ENCODE peak calls at places on chromosomes 5 and 9, in four cellular contexts. T is K562, K is HepG2, B is IMR-90. M is an unnamed sample.

GRCh38 chr5:4662845-4663244 is 477.3 kb upstream of the ADAMTS16 start:
- DNase-seq in T (no peak), B (no peak), K (no peak), M (no peak)

GRCh38 chr9:23005061-23005690 is 558.6 kb downstream of the DMRTA1 start:
- DNase-seq in T (no peak), K (no peak), B (no peak), M (no peak)

GRCh38 chr9:129525781-129526180 is 95.1 kb downstream of the C9orf50 start:
- DNase-seq in B (no peak), T (no peak), K (no peak), M (no peak)

GRCh38 chr5:109310315-109310714 is 99.5 kb downstream of the PJA2 start:
- DNase-seq in K (no peak), T (no peak), B (no peak), M (no peak)

GRCh38 chr9:126907058-126907457 is 7.5 kb upstream of the RALGPS1 start:
- DNase-seq in T (no peak), B (no peak), K (no peak), M (no peak)

GRCh38 chr9:97985058-97985861 is 2.1 kb downstream of the ANP32B start:
- DNase-seq in T (no peak), K (no peak), B (peak; percentile 11), M (peak; percentile 9)

GRCh38 chr5:82894754-82895153 is 182.4 kb downstream of the TMEM167A start:
- DNase-seq in T (no peak), B (no peak), K (no peak), M (no peak)

GRCh38 chr9:715743-716400 is 125.6 kb upstream of the DMRT1 start:
- DNase-seq in K (peak; percentile 53), B (peak; percentile 68), T (no peak), M (no peak)

GRCh38 chr9:7336356-7337075 is 463.1 kb downstream of the DMAC1 start:
- DNase-seq in K (no peak), T (no peak), B (peak; percentile 60), M (no peak)

GRCh38 chr5:155773680-155774079 is 553.3 kb upstream of the SGCD start:
- DNase-seq in B (no peak), K (no peak), T (no peak), M (no peak)

GRCh38 chr5:139358064-139358463 is 16.4 kb downstream of the PAIP2 start:
- DNase-seq in T (no peak), B (no peak), K (no peak), M (no peak)

GRCh38 chr9:33139421-33140228 is 27.5 kb downstream of the B4GALT1 start:
- DNase-seq in T (no peak), B (peak; percentile 96), K (peak; percentile 88), M (no peak)

GRCh38 chr9:95071925-95072324 is 245.6 kb downstream of the FANCC start:
- DNase-seq in B (no peak), K (no peak), T (no peak), M (no peak)

GRCh38 chr9:37037744-37038640 is 3.9 kb upstream of the PAX5 start:
- DNase-seq in K (no peak), B (no peak), T (no peak), M (no peak)

GRCh38 chr5:65539827-65540226 is 23.1 kb downstream of the CENPK start:
- DNase-seq in T (peak; percentile 13), K (no peak), B (no peak), M (no peak)

GRCh38 chr9:135075234-135076142 is 12.0 kb upstream of the OLFM1 start:
- DNase-seq in B (no peak), K (no peak), T (no peak), M (no peak)

GRCh38 chr5:10481241-10481932 is 39.7 kb downstream of the ROPN1L start:
- DNase-seq in T (no peak), B (no peak), K (peak; percentile 53), M (no peak)

GRCh38 chr9:94853887-94854286 is 127.4 kb downstream of the AOPEP start:
- DNase-seq in T (no peak), K (peak; percentile 94), B (peak; percentile 32), M (no peak)

GRCh38 chr5:581941-582340 is 30.2 kb upstream of the CEP72 start:
- DNase-seq in B (no peak), K (no peak), T (no peak), M (no peak)

GRCh38 chr5:149667084-149667826 is 62.9 kb upstream of the PPARGC1B start:
- DNase-seq in B (peak; percentile 7), T (peak; percentile 65), K (peak; percentile 25), M (peak; percentile 38)

GRCh38 chr5:176133289-176133870 is 104.8 kb upstream of the SIMC1 start:
- DNase-seq in K (no peak), B (no peak), T (no peak), M (no peak)

DNA sequence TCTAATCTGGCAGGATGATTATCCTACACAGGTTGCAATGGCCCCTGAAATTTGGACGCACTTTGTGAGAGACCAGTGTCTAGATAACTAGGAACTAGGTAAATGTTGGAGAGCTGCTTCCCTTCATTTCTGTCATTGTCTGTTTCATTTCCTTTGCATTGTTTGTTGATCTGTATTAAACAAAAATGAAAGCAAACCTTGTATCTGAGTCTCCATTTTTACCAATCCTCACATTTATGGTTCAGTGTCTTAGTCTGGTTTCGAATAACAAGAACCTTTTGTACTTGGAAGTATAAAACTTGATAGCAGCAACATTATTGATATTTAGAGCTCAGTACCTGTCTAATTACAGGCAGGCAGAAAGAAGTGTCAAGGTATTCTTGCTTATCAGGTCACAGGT is 105.5 kb downstream of the MRPS30 start:
- DNase-seq in T (no peak), B (no peak), K (no peak), M (no peak)
- TF ChIP-seq MXI1 in T (no peak), B (no peak), K (no peak), M (no peak)

GRCh38 chr5:143177263-143177994 is 226.1 kb downstream of the NR3C1 start:
- DNase-seq in K (no peak), T (no peak), B (peak; percentile 99), M (no peak)
- H3K4me2 ChIP-seq in K (no peak overlapping the region), T (no peak overlapping the region), B (no peak overlapping the region), M (no peak overlapping the region)

GRCh38 chr9:103168254-103168653 is 173.1 kb downstream of the CYLC2 start:
- DNase-seq in T (no peak), K (no peak), B (no peak), M (no peak)

GRCh38 chr9:103167530-103167929 is 172.4 kb downstream of the CYLC2 start:
- DNase-seq in B (no peak), K (no peak), T (no peak), M (no peak)

GRCh38 chr9:103169798-103170197 is 174.7 kb downstream of the CYLC2 start:
- DNase-seq in K (no peak), T (no peak), B (no peak), M (no peak)
- TF ChIP-seq CEBPB in K (no peak), T (no peak), B (no peak), M (no peak)

GRCh38 chr5:88661870-88662207 is 221.1 kb downstream of the MEF2C start:
- DNase-seq in K (no peak), B (no peak), T (no peak), M (no peak)

GRCh38 chr5:88659529-88660325 is 223.3 kb downstream of the MEF2C start:
- DNase-seq in K (no peak), T (no peak), B (no peak), M (no peak)

GRCh38 chr5:88660326-88660946 is 222.5 kb downstream of the MEF2C start:
- DNase-seq in T (no peak), K (no peak), B (peak; percentile 13), M (no peak)

GRCh38 chr5:88662801-88663360 is 220.1 kb downstream of the MEF2C start:
- DNase-seq in T (no peak), K (no peak), B (no peak), M (no peak)

GRCh38 chr5:88660947-88661869 is 221.8 kb downstream of the MEF2C start:
- DNase-seq in T (peak; percentile 40), K (no peak), B (peak; percentile 77), M (no peak)
- TF ChIP-seq MXI1 in T (no peak), K (no peak), B (no peak), M (no peak)

GRCh38 chr9:81530407-81530810 is 158.9 kb downstream of the TLE1 start:
- DNase-seq in B (no peak), T (no peak), K (no peak), M (no peak)

GRCh38 chr9:81529556-81530193 is 159.7 kb downstream of the TLE1 start:
- DNase-seq in T (no peak), B (peak; percentile 58), K (peak; percentile 25), M (no peak)

GRCh38 chr9:81534138-81534865 is 155.0 kb downstream of the TLE1 start:
- DNase-seq in T (no peak), K (no peak), B (peak; percentile 62), M (no peak)

GRCh38 chr9:81531511-81531910 is 157.8 kb downstream of the TLE1 start:
- DNase-seq in K (no peak), T (no peak), B (no peak), M (no peak)

GRCh38 chr9:81530846-81531245 is 158.5 kb downstream of the TLE1 start:
- DNase-seq in T (no peak), B (no peak), K (no peak), M (no peak)
- H3K4me2 ChIP-seq in T (no peak overlapping the region), B (no peak overlapping the region), K (no peak overlapping the region), M (no peak overlapping the region)

GRCh38 chr5:134116291-134116690 is 1.8 kb downstream of the TCF7 start:
- DNase-seq in B (no peak), T (no peak), K (no peak), M (no peak)

GRCh38 chr5:134114886-134115805 is 665 bp downstream of the TCF7 start:
- DNase-seq in T (peak; percentile 76), K (peak; percentile 32), B (no peak), M (no peak)

GRCh38 chr5:134116789-134117761 is 2.6 kb downstream of the TCF7 start:
- DNase-seq in K (no peak), T (no peak), B (no peak), M (no peak)

GRCh38 chr5:134113908-134114875 is at the start of gene TCF7:
- DNase-seq in B (peak; percentile 71), T (peak; percentile 97), K (peak; percentile 68), M (no peak)

GRCh38 chr5:134115806-134116175 is 1.3 kb downstream of the TCF7 start:
- DNase-seq in K (no peak), B (no peak), T (no peak), M (no peak)
- TF ChIP-seq CEBPB in K (no peak), B (no peak), T (no peak), M (no peak)

GRCh38 chr5:52043137-52043536 is 659.9 kb downstream of the ISL1 start:
- DNase-seq in B (no peak), K (no peak), T (no peak), M (no peak)
- TF ChIP-seq MXI1 in B (no peak), K (no peak), T (no peak), M (no peak)

DNA sequence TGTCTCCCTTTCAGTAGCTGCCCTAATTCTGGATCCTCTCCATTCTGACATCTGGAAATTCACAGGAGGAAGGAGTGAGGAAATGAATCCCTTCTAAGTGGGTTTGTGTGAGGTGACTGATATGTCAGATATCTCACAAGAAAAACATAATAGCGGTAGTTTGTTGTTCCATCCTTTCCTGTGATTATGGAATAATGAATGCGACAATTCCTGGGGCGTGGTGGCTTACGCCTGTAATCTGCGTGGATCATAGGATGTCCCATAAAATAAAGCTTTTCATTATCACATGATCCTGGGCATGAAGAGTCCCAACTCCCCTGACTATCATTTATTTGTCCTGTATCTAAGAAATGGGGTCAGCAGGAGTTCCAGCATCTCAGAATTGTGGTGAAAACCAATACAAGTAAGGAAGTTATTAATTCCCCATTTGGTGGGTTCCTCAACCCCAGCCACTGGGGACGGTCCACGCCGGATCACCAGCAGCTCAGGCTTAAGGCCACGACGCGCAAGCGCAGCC is 375 bp upstream of the C5orf24 start:
- DNase-seq in B (peak; percentile 59), T (no peak), K (no peak), M (no peak)
- H3K4me2 ChIP-seq in B (peak overlapping the region; percentile 69), T (peak overlapping the region; percentile 84), K (peak overlapping the region; percentile 66), M (peak overlapping the region; percentile 90)

M was measured in GM12878.